ENCODE peak calls at places on chromosomes 7 and 10, in seven cellular contexts. I is uterus, L is left ventricle myocardium inferior, H is GM12878, A is brain microvascular endothelial cell, N is neuronal stem cell, T is body of pancreas. E is an unnamed sample.

GRCh38 chr10:5589963-5590511 is 65.3 kb downstream of the CALML3 start:
- DNase-seq in N (no peak), I (no peak), T (no peak), A (peak), H (no peak), L (no peak), E (no peak)

GRCh38 chr7:710161-710560 is 16.3 kb upstream of the DNAAF5 start:
- DNase-seq in N (no peak), A (no peak), I (no peak), H (no peak), T (no peak), L (no peak), E (no peak)

GRCh38 chr7:6026011-6026819 is 5.0 kb upstream of the ANKRD61 start:
- DNase-seq in I (no peak), N (no peak), H (peak), T (peak), A (peak), L (peak), E (peak)

GRCh38 chr7:134941185-134941900 is 45.0 kb upstream of the AGBL3 start:
- DNase-seq in A (peak), L (no peak), T (no peak), I (no peak), H (no peak), N (peak), E (no peak)

GRCh38 chr7:46881507-46882127 is 700.3 kb downstream of the TNS3 start:
- DNase-seq in N (no peak), H (no peak), L (no peak), I (no peak), T (no peak), A (peak), E (no peak)

GRCh38 chr10:119655566-119656001 is 4.4 kb downstream of the BAG3 start:
- DNase-seq in I (peak), A (peak), N (no peak), T (peak), L (peak), H (no peak), E (peak)

GRCh38 chr10:34758447-34758996 is 56.6 kb downstream of the PARD3 start:
- DNase-seq in N (no peak), L (no peak), A (peak), I (no peak), T (no peak), H (peak), E (no peak)

GRCh38 chr10:91307489-91307888 is 87.0 kb downstream of the PCGF5 start:
- DNase-seq in L (no peak), T (no peak), I (no peak), N (no peak), H (no peak), A (no peak), E (no peak)

GRCh38 chr10:93186631-93187030 is 112.9 kb downstream of the CYP26A1 start:
- DNase-seq in I (no peak), L (no peak), N (no peak), H (no peak), A (no peak), T (no peak), E (no peak)

GRCh38 chr7:138880881-138881577 is 83.0 kb upstream of the ATP6V0A4 start:
- DNase-seq in H (no peak), I (no peak), A (no peak), N (no peak), L (peak), T (no peak), E (peak)

GRCh38 chr10:78700816-78701520 is 367.8 kb upstream of the ZMIZ1 start:
- DNase-seq in N (no peak), H (no peak), A (no peak), I (no peak), T (no peak), L (no peak), E (no peak)

GRCh38 chr7:27873981-27874957 is 134.3 kb downstream of the TAX1BP1 start:
- DNase-seq in A (peak), T (peak), I (peak), N (no peak), L (peak), H (no peak), E (peak)
- H3K27ac ChIP-seq in A (no peak), T (peak), I (no peak), N (no peak), L (peak), H (no peak), E (no peak)

DNA sequence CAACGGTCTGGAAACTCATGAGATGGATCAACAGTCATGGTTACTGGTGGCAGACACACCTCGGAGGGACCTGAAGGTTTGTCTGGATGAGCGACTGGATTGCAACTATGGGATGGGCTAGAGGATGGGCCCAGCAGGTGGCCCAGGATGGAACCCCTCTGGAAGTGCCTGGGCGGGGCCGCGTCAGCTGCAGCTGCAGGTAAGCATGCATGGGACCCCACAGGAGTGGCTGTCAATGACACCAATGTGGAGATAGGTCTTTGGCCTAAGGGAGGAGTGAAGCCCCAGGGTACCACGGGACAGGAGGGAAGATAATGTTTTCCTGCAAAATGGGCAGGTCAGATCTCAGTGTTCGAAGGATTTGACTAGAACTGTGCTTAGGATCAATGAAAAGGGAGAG is 103.4 kb downstream of the LANCL2 start:
- DNase-seq in N (no peak), I (no peak), H (no peak), L (no peak), A (no peak), T (no peak), E (no peak)
- H3K27ac ChIP-seq in N (no peak), I (no peak), H (no peak), L (no peak), A (no peak), T (no peak), E (no peak)

GRCh38 chr10:80277567-80278250 is 11.7 kb downstream of the MAT1A start:
- DNase-seq in H (no peak), A (no peak), T (peak), L (no peak), I (no peak), N (no peak), E (no peak)
- H3K27ac ChIP-seq in H (no peak), A (no peak), T (peak), L (peak), I (no peak), N (no peak), E (no peak)

GRCh38 chr10:124415210-124415609 is 3.5 kb downstream of the OAT start:
- DNase-seq in N (no peak), T (no peak), A (no peak), L (no peak), H (no peak), I (no peak), E (no peak)
- H3K27ac ChIP-seq in N (no peak), T (no peak), A (no peak), L (no peak), H (no peak), I (no peak), E (peak)

GRCh38 chr7:142506601-142507000 is 242.7 kb upstream of the PRSS1 start:
- DNase-seq in I (no peak), L (no peak), N (no peak), A (no peak), T (no peak), H (no peak), E (no peak)

GRCh38 chr7:142507799-142508198 is 241.5 kb upstream of the PRSS1 start:
- DNase-seq in I (no peak), T (no peak), N (no peak), A (no peak), L (no peak), H (no peak), E (no peak)

GRCh38 chr7:142511801-142512200 is 237.5 kb upstream of the PRSS1 start:
- DNase-seq in T (no peak), L (no peak), N (no peak), H (no peak), A (no peak), I (no peak), E (no peak)

GRCh38 chr7:142513221-142513955 is 235.9 kb upstream of the PRSS1 start:
- DNase-seq in T (no peak), A (no peak), H (no peak), L (no peak), N (no peak), I (no peak), E (no peak)

DNA sequence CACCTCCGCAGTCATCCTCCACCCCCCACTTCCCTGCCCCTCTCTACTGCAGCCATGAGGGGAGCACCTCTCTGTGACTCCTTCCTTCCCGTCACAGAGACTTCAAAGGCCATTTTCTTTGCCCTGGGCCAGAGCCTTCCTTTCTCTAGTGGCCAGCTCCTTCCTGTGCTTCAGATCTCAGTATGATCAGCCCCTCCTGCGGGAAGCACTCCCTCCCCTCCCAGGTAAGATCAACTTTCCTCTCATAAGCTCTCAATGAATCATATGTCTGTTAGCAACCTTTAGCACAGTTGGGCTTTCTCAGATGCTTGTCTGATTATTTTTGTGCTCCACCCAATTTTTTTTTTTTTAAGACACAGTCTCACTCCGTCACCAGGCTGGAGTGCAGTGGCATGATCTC is 241.0 kb upstream of the PRSS1 start:
- DNase-seq in A (no peak), L (no peak), H (no peak), T (no peak), N (no peak), I (no peak), E (no peak)
- H3K27ac ChIP-seq in A (no peak), L (no peak), H (no peak), T (no peak), N (no peak), I (no peak), E (no peak)

DNA sequence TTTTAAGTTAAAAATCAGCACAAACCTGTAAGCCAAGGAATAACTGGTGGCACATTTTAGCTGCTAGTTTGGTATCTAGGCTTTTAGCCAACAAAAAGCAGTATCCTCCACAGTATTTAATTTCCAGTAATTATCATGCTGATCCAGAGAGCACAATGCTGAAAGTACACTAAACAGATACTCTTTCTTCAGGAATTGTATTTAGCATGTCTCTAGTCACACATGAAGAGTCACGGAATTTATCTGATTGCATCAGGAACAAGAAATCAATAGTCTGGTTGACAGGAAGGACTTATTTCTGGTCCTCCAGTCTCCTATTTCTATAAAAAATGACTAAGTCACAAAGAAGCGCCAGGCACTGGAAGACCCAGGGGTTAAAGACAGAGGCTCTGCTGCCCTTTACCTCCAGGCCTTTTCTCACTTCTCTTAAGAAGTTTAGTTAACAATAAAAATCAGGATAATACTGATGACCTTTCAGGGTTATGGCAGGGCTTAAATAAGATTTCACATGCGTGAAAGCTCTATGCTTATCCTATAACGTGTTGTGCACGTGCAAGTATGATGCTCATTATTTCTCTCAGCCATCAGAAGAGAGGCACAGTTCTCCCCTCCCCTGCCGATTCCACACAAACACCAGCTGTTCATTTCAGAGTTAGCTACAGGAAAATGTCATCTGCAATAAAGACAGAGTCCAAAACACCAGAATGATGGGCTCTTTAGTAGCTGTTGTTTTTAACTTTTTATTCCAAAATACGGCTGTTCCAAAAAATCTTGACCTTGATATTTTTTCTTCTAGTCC is 36.8 kb downstream of the SLC26A4 start:
- DNase-seq in T (peak), I (no peak), A (no peak), L (no peak), H (no peak), N (no peak), E (no peak)
- H3K27ac ChIP-seq in T (no peak), I (peak), A (no peak), L (peak), H (no peak), N (no peak), E (no peak)

GRCh38 chr10:24289235-24289634 is 80.3 kb downstream of the KIAA1217 start:
- DNase-seq in A (no peak), N (no peak), T (no peak), L (no peak), I (no peak), H (no peak), E (no peak)

GRCh38 chr10:24287559-24288195 is 78.7 kb downstream of the KIAA1217 start:
- DNase-seq in T (no peak), L (no peak), A (no peak), H (no peak), I (no peak), N (no peak), E (no peak)

GRCh38 chr10:24292304-24293291 is 83.7 kb downstream of the KIAA1217 start:
- DNase-seq in N (no peak), H (no peak), L (no peak), T (no peak), A (no peak), I (no peak), E (no peak)

DNA sequence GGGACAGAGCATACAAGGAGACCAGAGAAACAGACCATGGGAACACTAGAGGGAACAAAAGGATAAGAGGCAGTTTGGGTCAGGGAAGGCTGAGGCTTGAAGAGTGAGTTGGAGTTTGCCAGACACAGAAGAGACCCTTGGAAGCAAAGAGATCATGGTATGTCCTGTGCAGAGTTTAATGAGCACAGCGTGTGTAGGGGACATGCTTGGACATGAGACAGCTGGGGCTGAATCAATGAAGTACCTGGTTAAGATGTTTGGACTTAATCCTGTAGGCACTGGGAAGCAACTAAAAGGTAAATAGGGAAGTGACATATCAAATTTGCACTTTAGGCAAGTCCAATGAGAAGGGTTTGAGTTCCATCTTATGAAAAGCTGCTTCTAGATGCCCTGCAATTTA is 79.6 kb downstream of the KIAA1217 start:
- DNase-seq in T (no peak), I (no peak), A (no peak), N (no peak), L (no peak), H (no peak), E (no peak)
- H3K27ac ChIP-seq in T (no peak), I (no peak), A (no peak), N (no peak), L (peak), H (no peak), E (peak)

DNA sequence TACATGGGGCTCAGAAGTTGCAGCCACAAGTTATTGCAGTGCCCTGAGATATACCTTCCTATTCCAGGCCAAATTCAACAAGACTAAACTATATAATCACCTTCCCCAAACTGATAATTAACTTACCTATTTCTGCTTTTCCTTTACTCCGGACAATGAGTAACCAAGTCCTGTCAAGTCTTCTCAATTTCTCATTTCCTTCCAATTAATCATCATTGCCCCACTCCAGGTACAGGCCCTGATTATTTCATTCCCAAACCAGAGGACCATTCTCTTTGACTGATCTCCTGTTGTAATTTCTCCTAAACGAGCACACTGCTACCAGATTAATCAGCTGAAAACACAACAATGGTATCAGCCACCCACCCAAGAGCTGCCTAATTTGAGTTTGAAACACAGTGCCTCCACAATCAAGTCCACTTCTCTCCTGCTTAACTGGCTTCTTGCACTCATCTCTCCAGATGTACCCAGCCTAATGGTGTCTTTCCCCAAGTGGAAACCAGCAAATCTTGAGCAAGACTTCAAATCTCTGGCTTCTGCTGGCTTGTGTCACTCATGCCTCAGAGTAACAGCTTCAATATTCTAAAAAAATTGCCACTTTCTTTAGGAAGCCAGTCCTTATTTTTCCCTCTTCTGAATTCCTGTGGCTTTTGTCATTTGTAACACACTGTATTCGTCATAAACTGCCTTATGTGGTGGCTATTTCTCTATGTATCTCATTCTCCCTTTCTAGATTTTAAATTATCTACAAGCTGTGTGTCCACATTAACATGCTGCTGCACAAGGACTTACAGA is 89.1 kb downstream of the CDK6 start:
- DNase-seq in H (no peak), A (no peak), T (no peak), L (no peak), N (no peak), I (no peak), E (no peak)
- H3K27ac ChIP-seq in H (no peak), A (peak), T (no peak), L (no peak), N (no peak), I (no peak), E (no peak)